ENCODE peak calls at places on chromosomes 11 and 22, in nine cellular contexts. V is stimulated activated CD4-positive, alpha-beta T cell treated with anti-CD3 and anti-CD28 coated beads, Interleukin-2, amount 100 ng/mL, for 48 hours; E is lower leg skin; U is activated CD8-positive, alpha-beta memory T cell treated with anti-CD3 and anti-CD28 coated beads, Interleukin-2, amount 10 ng/mL, durations not matched to agents 7 days and 5 days; C is CD4-positive, CD25-positive, alpha-beta regulatory T cell; G is AG04450; K is NCI-H524 treated with DMSO at 0.1 percent for 48 hours; D is fibroblast of lung; H is erythroblast. X is an unnamed sample.

GRCh38 chr22:20523118-20523983 is 15.9 kb downstream of the MED15 start:
- DNase-seq in C (no peak), U (peak), E (no peak), H (no peak), V (no peak), K (peak), D (peak), G (no peak), X (peak)

GRCh38 chr11:76918941-76919386 is 58.2 kb downstream of the ACER3 start:
- DNase-seq in H (peak), V (no peak), E (no peak), K (no peak), G (peak), C (peak), U (no peak), D (peak), X (peak)

GRCh38 chr11:64790205-64791095 is 12.1 kb upstream of the SF1 start:
- DNase-seq in E (no peak), C (no peak), V (no peak), K (no peak), D (no peak), U (no peak), H (no peak), G (no peak), X (no peak)

GRCh38 chr11:67071420-67072284 is 15.0 kb downstream of the RHOD start:
- DNase-seq in D (peak), E (no peak), C (peak), V (peak), K (no peak), U (peak), H (peak), G (no peak), X (no peak)

GRCh38 chr11:65595921-65596281 is 301 bp upstream of the KCNK7 start:
- DNase-seq in C (no peak), G (no peak), H (no peak), E (no peak), D (no peak), V (no peak), K (no peak), U (no peak), X (no peak)

GRCh38 chr11:10490398-10491232 is 35.6 kb downstream of the AMPD3 start:
- DNase-seq in V (no peak), G (peak), K (no peak), C (no peak), H (peak), U (no peak), D (peak), E (peak), X (peak)

GRCh38 chr22:38262051-38262795 is 10.6 kb downstream of the TMEM184B start:
- DNase-seq in G (no peak), C (peak), K (no peak), U (peak), E (no peak), H (peak), D (no peak), V (peak), X (no peak)

GRCh38 chr11:119827113-119827512 is 98.1 kb upstream of the NECTIN1 start:
- DNase-seq in E (no peak), U (no peak), G (no peak), D (no peak), V (no peak), K (no peak), C (no peak), H (no peak), X (no peak)

GRCh38 chr11:85316967-85317366 is 310.2 kb downstream of the DLG2 start:
- DNase-seq in V (no peak), D (no peak), E (no peak), U (no peak), K (no peak), G (no peak), C (no peak), H (no peak), X (no peak)

GRCh38 chr22:29811377-29811776 is 26.7 kb downstream of the ASCC2 start:
- DNase-seq in E (no peak), K (no peak), C (no peak), U (no peak), G (no peak), H (no peak), V (no peak), D (no peak), X (no peak)

GRCh38 chr22:42277232-42277753 is 6.8 kb upstream of the TCF20 start:
- DNase-seq in G (no peak), C (no peak), D (no peak), E (no peak), K (no peak), V (no peak), H (no peak), U (no peak), X (no peak)

GRCh38 chr11:64854534-64855502 is 10.4 kb upstream of the CDC42BPG start:
- DNase-seq in E (peak), C (no peak), V (no peak), U (no peak), D (peak), K (no peak), G (peak), H (peak), X (peak)

GRCh38 chr22:46043816-46044717 is 67.1 kb upstream of the WNT7B start:
- DNase-seq in K (no peak), V (peak), C (peak), U (no peak), E (no peak), H (no peak), G (no peak), D (no peak), X (no peak)

GRCh38 chr11:134139873-134140331 is 71.0 kb downstream of the JAM3 start:
- DNase-seq in H (peak), D (peak), U (peak), E (peak), C (peak), G (peak), K (peak), V (peak), X (peak)

GRCh38 chr22:28051787-28052356 is 132.8 kb upstream of the PITPNB start:
- DNase-seq in H (peak), D (peak), V (peak), G (no peak), E (peak), K (no peak), C (no peak), U (peak), X (peak)

GRCh38 chr11:123523539-123523938 is 93.5 kb downstream of the GRAMD1B start:
- DNase-seq in G (no peak), D (no peak), V (no peak), U (no peak), E (no peak), C (no peak), K (no peak), H (no peak), X (no peak)

GRCh38 chr11:33773399-33774355 is 643 bp downstream of the FBXO3 start:
- DNase-seq in D (no peak), V (no peak), C (peak), K (no peak), H (peak), E (no peak), G (no peak), U (peak), X (no peak)

GRCh38 chr11:119489087-119489486 is 66.1 kb upstream of the THY1 start:
- DNase-seq in G (no peak), E (no peak), C (no peak), D (no peak), H (no peak), V (no peak), U (no peak), K (no peak), X (no peak)

GRCh38 chr11:69545976-69546617 is 64.6 kb downstream of the LINC01488 start:
- DNase-seq in U (no peak), V (no peak), K (no peak), E (no peak), C (no peak), G (no peak), H (no peak), D (no peak), X (no peak)

GRCh38 chr11:10485646-10486045 is 30.6 kb downstream of the AMPD3 start:
- DNase-seq in C (no peak), D (no peak), V (no peak), E (no peak), H (no peak), G (no peak), U (no peak), K (no peak), X (no peak)

GRCh38 chr11:12272821-12273617 is 104.4 kb upstream of the PARVA start:
- DNase-seq in K (no peak), D (no peak), H (no peak), E (no peak), G (no peak), V (no peak), C (no peak), U (no peak), X (no peak)

GRCh38 chr11:71504526-71504925 is 22.5 kb upstream of the KRTAP5-7 start:
- DNase-seq in E (no peak), H (no peak), U (no peak), D (no peak), G (no peak), K (no peak), V (no peak), C (no peak), X (no peak)

GRCh38 chr11:107598225-107599139 is 7.5 kb downstream of the ELMOD1 start:
- DNase-seq in V (no peak), U (no peak), K (no peak), G (no peak), D (no peak), C (no peak), E (no peak), H (peak), X (no peak)

GRCh38 chr11:134508219-134508990 is 96.4 kb upstream of the B3GAT1 start:
- DNase-seq in E (no peak), U (no peak), C (no peak), D (no peak), H (no peak), V (no peak), G (no peak), K (no peak), X (no peak)

GRCh38 chr11:102115557-102115956 is 5.3 kb downstream of the YAP1 start:
- DNase-seq in K (no peak), G (no peak), C (no peak), D (peak), U (no peak), H (no peak), E (no peak), V (no peak), X (peak)

GRCh38 chr22:20641919-20642579 is 131.9 kb upstream of the SERPIND1 start:
- DNase-seq in C (no peak), K (no peak), U (peak), D (no peak), V (no peak), H (no peak), E (no peak), G (no peak), X (no peak)

GRCh38 chr22:36405671-36406070 is 17.9 kb upstream of the MYH9 start:
- DNase-seq in D (peak), E (no peak), H (peak), K (no peak), C (peak), U (peak), G (no peak), V (no peak), X (peak)

GRCh38 chr22:50687829-50688228 is 15.2 kb downstream of the SHANK3 start:
- DNase-seq in H (no peak), D (no peak), G (no peak), U (no peak), E (no peak), C (no peak), V (no peak), K (no peak), X (no peak)

GRCh38 chr11:1619449-1619848 is 2.5 kb downstream of the KRTAP5-4 start:
- DNase-seq in G (no peak), K (no peak), V (no peak), U (no peak), C (peak), E (no peak), D (no peak), H (no peak), X (no peak)

GRCh38 chr11:15446929-15447328 is 332.2 kb downstream of the INSC start:
- DNase-seq in K (no peak), D (no peak), H (no peak), G (no peak), C (no peak), U (no peak), V (no peak), E (no peak), X (no peak)

GRCh38 chr22:30015229-30015797 is 65.0 kb upstream of the HORMAD2 start:
- DNase-seq in C (no peak), E (no peak), D (peak), V (no peak), U (no peak), G (no peak), H (no peak), K (no peak), X (peak)

GRCh38 chr11:82355313-82355823 is 378.3 kb downstream of the FAM181B start:
- DNase-seq in H (no peak), D (no peak), K (no peak), G (no peak), V (no peak), U (no peak), C (no peak), E (no peak), X (no peak)

X was measured in fibroblast of gingiva.